ENCODE peak calls at places on chromosome 1, in nine cellular contexts. R is progenitor cell of endocrine pancreas, M is epithelial cell of esophagus, G is GM20000, U is foreskin fibroblast, N is psoas muscle, B is uterus, K is suprapubic skin, O is heart left ventricle. F is an unnamed sample.

GRCh38 chr1:43983253-43983904 is 4.4 kb downstream of the B4GALT2 start:
- DNase-seq in N (no peak), M (no peak), U (no peak), G (no peak), R (no peak), O (no peak), B (peak), K (no peak), F (no peak)

GRCh38 chr1:106926748-106927582 is 129.5 kb upstream of the PRMT6 start:
- DNase-seq in K (no peak), O (no peak), G (no peak), U (peak), B (no peak), M (peak), N (no peak), R (no peak), F (no peak)

GRCh38 chr1:230280054-230280795 is 145.9 kb downstream of the PGBD5 start:
- DNase-seq in M (no peak), R (no peak), G (no peak), B (peak), K (peak), U (no peak), N (peak), O (no peak), F (no peak)

GRCh38 chr1:176789571-176790090 is 326.7 kb downstream of the PAPPA2 start:
- DNase-seq in B (no peak), M (peak), O (no peak), N (no peak), G (no peak), R (no peak), U (no peak), K (no peak), F (no peak)

GRCh38 chr1:234533034-234533571 is 54.1 kb upstream of the TARBP1 start:
- DNase-seq in R (no peak), M (peak), G (no peak), K (peak), O (peak), U (peak), N (peak), B (peak), F (no peak)

GRCh38 chr1:34851431-34852105 is 8.0 kb downstream of the SMIM12 start:
- DNase-seq in K (no peak), B (peak), G (no peak), N (no peak), M (peak), U (no peak), R (no peak), O (peak), F (no peak)

GRCh38 chr1:211326528-211327340 is at the start of gene TRAF5:
- DNase-seq in K (no peak), G (peak), R (peak), M (peak), U (peak), B (peak), N (peak), O (peak), F (peak)

GRCh38 chr1:87421809-87422208 is 93.1 kb downstream of the LMO4 start:
- DNase-seq in B (no peak), K (no peak), N (no peak), U (no peak), R (no peak), O (no peak), M (no peak), G (no peak), F (no peak)

GRCh38 chr1:230163205-230163604 is 96.2 kb downstream of the GALNT2 start:
- DNase-seq in K (no peak), N (peak), M (peak), B (peak), R (no peak), G (no peak), O (peak), U (peak), F (no peak)

GRCh38 chr1:168654198-168654910 is 74.7 kb downstream of the DPT start:
- DNase-seq in M (peak), R (no peak), N (no peak), O (no peak), G (no peak), K (no peak), B (no peak), U (no peak), F (no peak)

GRCh38 chr1:199857516-199857915 is 170.0 kb upstream of the NR5A2 start:
- DNase-seq in B (no peak), O (no peak), N (no peak), G (no peak), U (no peak), M (no peak), K (no peak), R (no peak), F (no peak)

GRCh38 chr1:154871374-154871773 is 1.3 kb upstream of the KCNN3 start:
- DNase-seq in R (no peak), M (peak), O (no peak), N (no peak), G (no peak), K (no peak), B (peak), U (no peak), F (no peak)

GRCh38 chr1:151135433-151136385 is 10.7 kb downstream of the SEMA6C start:
- DNase-seq in O (no peak), K (no peak), U (no peak), M (no peak), N (no peak), B (no peak), G (no peak), R (no peak), F (no peak)
- TF ChIP-seq CTCF in O (no peak), K (no peak), U (no peak), M (no peak), N (no peak), B (no peak), G (no peak), R (peak), F (no peak)

GRCh38 chr1:240093120-240093961 is 1.7 kb downstream of the FMN2 start:
- DNase-seq in K (no peak), M (no peak), R (peak), N (no peak), G (peak), U (no peak), O (no peak), B (no peak), F (no peak)

GRCh38 chr1:240094043-240094722 is 2.5 kb downstream of the FMN2 start:
- DNase-seq in K (no peak), B (no peak), N (no peak), R (no peak), M (no peak), G (no peak), O (no peak), U (no peak), F (no peak)

GRCh38 chr1:240091614-240092300 is at the start of gene FMN2:
- DNase-seq in M (no peak), G (peak), N (no peak), R (peak), B (no peak), U (peak), O (no peak), K (no peak), F (no peak)

GRCh38 chr1:240091201-240091600 is 482 bp upstream of the FMN2 start:
- DNase-seq in O (no peak), K (no peak), B (no peak), U (no peak), N (no peak), M (no peak), R (no peak), G (no peak), F (no peak)

GRCh38 chr1:240092301-240093119 is 827 bp downstream of the FMN2 start:
- DNase-seq in M (peak), B (peak), N (no peak), K (no peak), R (peak), O (no peak), G (peak), U (peak), F (peak)
- TF ChIP-seq CTCF in M (no peak), B (no peak), N (no peak), K (no peak), R (peak), O (no peak), G (no peak), U (peak), F (no peak)

DNA sequence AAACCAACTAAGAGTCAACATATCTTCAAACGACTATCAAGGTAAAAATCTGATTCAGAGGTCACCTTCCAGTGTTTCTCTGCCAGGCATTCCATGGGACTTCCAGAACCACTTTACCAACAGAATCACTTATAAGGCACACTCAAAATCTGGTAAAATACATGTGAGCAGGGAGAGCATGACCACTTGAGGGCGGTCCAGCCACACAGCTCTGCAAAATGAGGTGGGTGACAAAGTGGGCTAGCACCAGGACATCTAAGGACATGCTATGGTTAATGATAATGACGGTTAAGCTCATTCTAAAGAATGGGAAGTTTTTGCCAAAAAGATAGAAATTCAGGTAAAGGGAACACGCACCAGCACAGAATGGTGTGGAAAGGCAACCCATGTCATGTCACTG is 24.5 kb upstream of the GLIS1 start:
- DNase-seq in B (no peak), M (no peak), G (no peak), N (no peak), K (no peak), O (no peak), R (no peak), U (no peak), F (no peak)
- TF ChIP-seq CTCF in B (no peak), M (no peak), G (no peak), N (no peak), K (no peak), O (no peak), R (no peak), U (no peak), F (no peak)

GRCh38 chr1:1982379-1983232 is 21.0 kb downstream of the CFAP74 start:
- DNase-seq in G (no peak), U (no peak), N (no peak), B (no peak), R (no peak), K (no peak), O (no peak), M (no peak), F (no peak)
- TF ChIP-seq CTCF in G (no peak), U (no peak), N (no peak), B (no peak), R (no peak), K (no peak), O (no peak), M (no peak), F (no peak)

DNA sequence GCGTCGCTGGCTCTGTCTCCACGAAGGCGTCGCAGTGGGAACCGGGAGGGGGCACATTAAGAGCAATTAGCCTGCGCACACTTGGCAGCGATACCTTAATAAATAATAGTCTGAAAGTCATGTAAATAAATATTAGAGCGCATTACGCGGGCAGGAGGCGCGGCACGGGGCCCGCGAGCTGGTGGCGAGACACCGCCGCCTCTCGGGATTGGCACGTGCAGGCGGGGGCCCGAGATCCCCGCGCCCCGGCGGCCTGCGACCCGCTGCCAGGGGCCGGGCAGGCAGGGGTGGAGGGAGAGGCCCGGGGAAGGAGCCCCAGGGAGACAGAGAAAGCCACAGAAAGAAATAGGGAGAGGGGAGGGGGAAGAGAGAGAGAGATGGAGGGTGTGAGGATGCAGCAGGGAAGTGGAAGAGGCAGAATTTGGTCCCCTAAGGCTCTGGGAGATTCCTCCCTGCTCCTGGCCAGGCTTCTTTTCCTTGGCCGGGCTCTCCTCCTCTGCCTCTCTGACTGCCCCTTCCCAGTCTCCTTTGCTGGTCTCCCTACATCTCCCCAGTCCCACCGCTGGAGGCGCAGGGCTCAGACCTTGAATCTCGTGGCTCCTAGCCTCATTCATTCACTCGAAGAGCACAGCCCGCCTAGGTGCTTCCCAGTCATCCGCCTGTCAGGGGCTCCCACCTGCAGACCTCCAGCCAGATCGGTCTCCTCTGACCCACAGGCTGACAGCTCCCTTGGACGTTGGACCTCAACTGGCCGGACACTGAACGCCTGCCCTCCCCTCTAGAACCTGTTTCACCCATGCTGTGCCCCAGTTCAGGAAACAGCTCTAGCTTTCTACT is 76.3 kb downstream of the VWA5B1 start:
- DNase-seq in O (no peak), R (peak), U (peak), K (no peak), B (no peak), N (peak), G (peak), M (peak), F (no peak)
- TF ChIP-seq CTCF in O (peak), R (peak), U (peak), K (peak), B (no peak), N (peak), G (peak), M (peak), F (no peak)

GRCh38 chr1:8765253-8765652 is 52.2 kb downstream of the RERE start:
- DNase-seq in O (no peak), K (no peak), G (no peak), U (no peak), B (no peak), R (no peak), M (no peak), N (no peak), F (no peak)

GRCh38 chr1:8767006-8767405 is 50.4 kb downstream of the RERE start:
- DNase-seq in R (no peak), O (no peak), M (no peak), K (no peak), U (no peak), B (no peak), N (no peak), G (no peak), F (no peak)

GRCh38 chr1:8764301-8764937 is 53.0 kb downstream of the RERE start:
- DNase-seq in N (no peak), G (peak), B (no peak), R (no peak), U (no peak), M (no peak), O (no peak), K (no peak), F (no peak)

GRCh38 chr1:8763888-8764287 is 53.6 kb downstream of the RERE start:
- DNase-seq in K (no peak), M (peak), G (peak), O (no peak), R (no peak), U (no peak), B (peak), N (no peak), F (no peak)
- TF ChIP-seq CTCF in K (no peak), M (no peak), G (no peak), O (no peak), R (no peak), U (no peak), B (no peak), N (no peak), F (no peak)

DNA sequence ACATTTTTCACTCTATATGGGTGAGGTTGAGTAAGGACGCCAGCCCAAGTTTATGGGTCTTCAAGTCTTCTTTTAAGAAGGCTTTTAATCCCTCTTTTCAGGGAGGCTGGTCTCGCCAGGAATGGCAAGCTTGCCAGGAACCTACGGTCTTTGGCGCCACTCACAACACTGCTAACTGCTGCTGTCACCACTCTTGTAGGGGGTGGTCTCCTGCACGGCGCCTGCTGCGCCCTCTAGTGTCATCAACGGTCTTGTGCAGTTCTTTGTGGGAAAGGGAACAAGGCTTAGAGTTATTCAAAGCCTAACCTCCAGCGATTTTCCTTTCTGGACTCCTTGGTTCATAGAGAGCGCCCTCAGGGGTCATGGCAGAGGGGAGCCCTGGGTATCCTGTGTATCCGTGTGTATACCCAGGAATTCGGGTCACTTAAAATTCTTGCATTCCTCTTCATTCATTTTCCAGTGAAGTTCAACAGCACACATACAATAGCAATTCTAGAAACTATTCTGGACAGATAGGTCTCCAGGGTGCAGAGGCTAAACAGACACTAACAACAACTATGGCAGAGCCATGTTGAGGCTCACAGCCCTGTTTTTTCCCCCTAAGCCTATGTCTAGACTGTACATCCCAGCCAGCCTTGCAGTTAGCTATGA is 392.8 kb upstream of the CAMK1G start:
- DNase-seq in M (peak), N (peak), B (no peak), U (peak), G (peak), R (peak), K (no peak), O (no peak), F (peak)
- TF ChIP-seq CTCF in M (peak), N (peak), B (peak), U (peak), G (peak), R (peak), K (peak), O (peak), F (peak)

F was measured in mesothelial cell of epicardium.